ENCODE peak calls at places on chromosomes 7 and 10, in five cellular contexts. One of them, this sample, is unnamed.

GRCh38 chr10:127649642-127650041 is 87.3 kb upstream of the FOXI2 start:
- DNase-seq in activated T-cell treated with anti-CD3 and anti-CD28 coated beads, Interleukin-2, amount 50 U/mL, for 72 hours: no peak
- DNase-seq in fibroblast of gingiva: no peak
- DNase-seq in H1: peak; percentile 21
- DNase-seq in HCT116: peak; percentile 27
- DNase-seq in this sample: peak; percentile 68

GRCh38 chr10:78579995-78580394 is 488.8 kb upstream of the ZMIZ1 start:
- DNase-seq in activated T-cell treated with anti-CD3 and anti-CD28 coated beads, Interleukin-2, amount 50 U/mL, for 72 hours: no peak
- DNase-seq in fibroblast of gingiva: no peak
- DNase-seq in H1: no peak
- DNase-seq in HCT116: no peak
- DNase-seq in this sample: no peak

GRCh38 chr10:29955308-29955935 is 104.0 kb downstream of the JCAD start:
- DNase-seq in activated T-cell treated with anti-CD3 and anti-CD28 coated beads, Interleukin-2, amount 50 U/mL, for 72 hours: no peak
- DNase-seq in fibroblast of gingiva: peak; percentile 18
- DNase-seq in H1: no peak
- DNase-seq in HCT116: no peak
- DNase-seq in this sample: no peak

GRCh38 chr10:78292987-78293865 is 259.6 kb downstream of the RPS24 start:
- DNase-seq in activated T-cell treated with anti-CD3 and anti-CD28 coated beads, Interleukin-2, amount 50 U/mL, for 72 hours: no peak
- DNase-seq in fibroblast of gingiva: no peak
- DNase-seq in H1: no peak
- DNase-seq in HCT116: no peak
- DNase-seq in this sample: no peak

GRCh38 chr10:76432274-76433012 is 1001.0 kb downstream of the LRMDA start:
- DNase-seq in activated T-cell treated with anti-CD3 and anti-CD28 coated beads, Interleukin-2, amount 50 U/mL, for 72 hours: no peak
- DNase-seq in fibroblast of gingiva: peak; percentile 88
- DNase-seq in H1: no peak
- DNase-seq in HCT116: no peak
- DNase-seq in this sample: no peak

GRCh38 chr10:122161795-122162194 is 109.3 kb upstream of the BTBD16 start:
- DNase-seq in activated T-cell treated with anti-CD3 and anti-CD28 coated beads, Interleukin-2, amount 50 U/mL, for 72 hours: no peak
- DNase-seq in fibroblast of gingiva: no peak
- DNase-seq in H1: no peak
- DNase-seq in HCT116: no peak
- DNase-seq in this sample: no peak

GRCh38 chr7:4962872-4963775 is 4.1 kb upstream of the MMD2 start:
- DNase-seq in activated T-cell treated with anti-CD3 and anti-CD28 coated beads, Interleukin-2, amount 50 U/mL, for 72 hours: no peak
- DNase-seq in fibroblast of gingiva: no peak
- DNase-seq in H1: no peak
- DNase-seq in HCT116: no peak
- DNase-seq in this sample: no peak

GRCh38 chr10:132996603-132997343 is 54.4 kb upstream of the CFAP46 start:
- DNase-seq in activated T-cell treated with anti-CD3 and anti-CD28 coated beads, Interleukin-2, amount 50 U/mL, for 72 hours: no peak
- DNase-seq in fibroblast of gingiva: no peak
- DNase-seq in H1: no peak
- DNase-seq in HCT116: no peak
- DNase-seq in this sample: no peak

This sample was measured in iPS DF 19.7.